ENCODE peak calls at places on chromosomes 3 and 15, in nine cellular contexts. O is GM12865, D is lower leg skin, T is coronary artery, C is keratinocyte, U is fibroblast of pulmonary artery, I is epithelial cell of esophagus, N is adrenal gland, X is thoracic aorta. B is an unnamed sample.

GRCh38 chr15:57541805-57542504 is 49.7 kb upstream of the MYZAP start:
- DNase-seq in O (peak; percentile 60), D (peak; percentile 74), T (no peak), C (no peak), U (peak; percentile 86), I (peak; percentile 78), N (peak; percentile 87), X (peak; percentile 32), B (peak; percentile 81)

GRCh38 chr15:41849861-41850260 is 11.2 kb downstream of the PLA2G4B start:
- DNase-seq in O (no peak), D (no peak), T (no peak), C (no peak), U (no peak), I (peak; percentile 91), N (no peak), X (no peak), B (no peak)

GRCh38 chr3:24365168-24365567 is 129.5 kb downstream of the THRB start:
- DNase-seq in O (no peak), D (peak; percentile 58), T (no peak), C (peak; percentile 38), U (peak; percentile 89), I (peak; percentile 97), N (peak; percentile 62), X (peak; percentile 60), B (no peak)

GRCh38 chr3:39137991-39138803 is 15.2 kb downstream of the CSRNP1 start:
- DNase-seq in O (no peak), D (no peak), T (no peak), C (no peak), U (no peak), I (no peak), N (no peak), X (no peak), B (no peak)

GRCh38 chr3:98329392-98330124 is 24.1 kb upstream of the OR5K4 start:
- DNase-seq in O (peak; percentile 79), D (peak; percentile 26), T (no peak), C (no peak), U (peak; percentile 65), I (peak; percentile 69), N (peak; percentile 55), X (no peak), B (peak; percentile 41)

GRCh38 chr3:128603811-128604447 is 46.7 kb downstream of the RPN1 start:
- DNase-seq in O (no peak), D (no peak), T (no peak), C (no peak), U (no peak), I (no peak), N (no peak), X (no peak), B (no peak)

GRCh38 chr3:185371683-185372082 is 8.7 kb downstream of the MAP3K13 start:
- DNase-seq in O (no peak), D (no peak), T (no peak), C (no peak), U (no peak), I (no peak), N (no peak), X (no peak), B (no peak)

GRCh38 chr3:100590840-100591147 is 18.6 kb upstream of the ADGRG7 start:
- DNase-seq in O (no peak), D (no peak), T (no peak), C (no peak), U (no peak), I (no peak), N (no peak), X (no peak), B (no peak)

GRCh38 chr3:15646924-15647511 is 45.5 kb downstream of the BTD start:
- DNase-seq in O (peak; percentile 44), D (peak; percentile 59), T (peak; percentile 79), C (peak; percentile 94), U (peak; percentile 98), I (peak; percentile 93), N (peak; percentile 60), X (peak; percentile 40), B (no peak)

GRCh38 chr15:69391046-69391757 is 22.9 kb upstream of the KIF23 start:
- DNase-seq in O (no peak), D (no peak), T (peak; percentile 50), C (no peak), U (no peak), I (peak; percentile 77), N (no peak), X (no peak), B (no peak)

GRCh38 chr3:153760952-153761351 is 360.2 kb upstream of the ARHGEF26 start:
- DNase-seq in O (no peak), D (no peak), T (no peak), C (no peak), U (no peak), I (no peak), N (no peak), X (no peak), B (no peak)

GRCh38 chr3:153172796-153173757 is 11.1 kb downstream of the RAP2B start:
- DNase-seq in O (no peak), D (no peak), T (no peak), C (no peak), U (no peak), I (peak; percentile 51), N (no peak), X (no peak), B (no peak)

GRCh38 chr3:66615643-66616301 is 115.0 kb upstream of the LRIG1 start:
- DNase-seq in O (no peak), D (no peak), T (no peak), C (no peak), U (no peak), I (no peak), N (no peak), X (no peak), B (no peak)

GRCh38 chr3:174251696-174252095 is 607.4 kb upstream of the NAALADL2 start:
- DNase-seq in O (no peak), D (no peak), T (no peak), C (no peak), U (peak; percentile 6), I (no peak), N (no peak), X (no peak), B (no peak)

GRCh38 chr3:72996473-72997333 is at the start of gene PPP4R2:
- DNase-seq in O (peak; percentile 95), D (peak; percentile 73), T (peak; percentile 91), C (peak; percentile 38), U (peak; percentile 90), I (peak; percentile 88), N (peak; percentile 86), X (peak; percentile 56), B (peak; percentile 89)
- TF ChIP-seq CTCF in O (no peak), D (no peak), T (no peak), C (no peak), U (no peak), I (no peak), N (no peak), X (no peak), B (peak; percentile 7)

GRCh38 chr15:92881838-92882696 is 18.1 kb upstream of the CHD2 start:
- DNase-seq in O (peak; percentile 100), D (peak; percentile 100), T (peak; percentile 100), C (peak; percentile 98), U (peak; percentile 100), I (peak; percentile 99), N (peak; percentile 100), X (peak; percentile 95), B (peak; percentile 98)
- TF ChIP-seq CTCF in O (no peak), D (no peak), T (no peak), C (no peak), U (no peak), I (no peak), N (no peak), X (no peak), B (no peak)

GRCh38 chr3:31724681-31725080 is 192.0 kb downstream of the STT3B start:
- DNase-seq in O (peak; percentile 45), D (no peak), T (no peak), C (no peak), U (peak; percentile 30), I (peak; percentile 60), N (no peak), X (no peak), B (no peak)
- TF ChIP-seq CTCF in O (peak; percentile 33), D (no peak), T (no peak), C (peak; percentile 58), U (peak; percentile 44), I (peak; percentile 54), N (peak; percentile 19), X (no peak), B (peak; percentile 52)

GRCh38 chr3:137360531-137361201 is 402.9 kb downstream of the IL20RB start:
- DNase-seq in O (no peak), D (no peak), T (no peak), C (no peak), U (no peak), I (peak; percentile 1), N (no peak), X (no peak), B (no peak)
- TF ChIP-seq CTCF in O (no peak), D (no peak), T (no peak), C (no peak), U (no peak), I (no peak), N (no peak), X (no peak), B (no peak)

DNA sequence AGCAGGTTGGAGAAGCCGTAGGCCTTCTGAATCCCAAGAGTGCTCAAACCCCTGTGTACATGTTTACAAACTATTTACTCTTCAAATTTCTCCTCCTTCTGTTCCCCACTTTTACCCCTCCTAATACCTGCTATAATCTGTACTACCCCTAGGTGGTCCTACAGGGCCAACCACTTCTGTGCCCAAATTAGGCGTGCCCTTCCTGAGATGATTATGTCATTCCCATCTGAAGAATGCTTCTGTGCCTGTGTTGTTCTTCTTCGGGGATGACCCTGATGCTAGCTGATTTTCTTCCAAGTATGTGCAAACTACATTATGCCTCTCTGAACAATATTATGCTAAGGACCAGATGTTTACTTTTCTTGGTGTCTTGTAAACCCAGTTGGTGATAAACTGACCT is 20.5 kb downstream of the RBP2 start:
- DNase-seq in O (peak; percentile 4), D (no peak), T (no peak), C (no peak), U (no peak), I (no peak), N (no peak), X (no peak), B (no peak)
- TF ChIP-seq CTCF in O (no peak), D (no peak), T (no peak), C (peak; percentile 22), U (no peak), I (no peak), N (no peak), X (no peak), B (no peak)

DNA sequence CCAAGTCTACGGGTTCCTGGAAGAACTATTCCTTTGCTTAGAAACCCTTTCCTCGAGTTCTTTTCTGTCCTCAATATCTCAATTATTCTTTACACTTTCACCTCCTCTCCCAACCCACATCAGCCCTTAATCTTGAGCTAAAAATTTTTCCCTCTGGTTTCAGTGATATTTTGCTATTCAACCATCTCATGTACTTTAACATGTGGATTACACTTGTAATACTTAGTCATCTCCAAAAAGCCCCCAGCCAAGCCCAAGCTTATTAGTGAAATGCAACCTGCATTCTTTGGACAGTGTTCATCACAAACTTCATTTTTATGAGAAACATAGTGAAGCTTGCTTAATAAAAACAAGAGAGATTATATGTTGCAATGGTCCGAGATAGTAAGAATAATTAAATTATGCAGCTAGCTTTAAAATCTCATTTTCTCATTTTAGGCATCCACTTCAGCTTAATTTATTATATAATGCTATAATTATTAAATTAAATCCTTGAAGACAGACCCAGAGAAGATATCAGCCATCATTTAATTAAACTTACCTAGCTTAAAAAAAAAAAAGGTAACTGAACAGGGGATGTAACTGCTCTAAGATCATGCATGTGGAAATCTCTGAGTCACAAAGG is 534.5 kb upstream of the TBL1XR1 start:
- DNase-seq in O (no peak), D (no peak), T (no peak), C (no peak), U (peak; percentile 33), I (peak; percentile 52), N (no peak), X (no peak), B (no peak)
- TF ChIP-seq CTCF in O (no peak), D (no peak), T (no peak), C (no peak), U (no peak), I (no peak), N (no peak), X (no peak), B (no peak)

B was measured in WERI-Rb-1.